ENCODE peak calls at places on chromosomes 2 and 18, in four cellular contexts. P is ovary, T is fibroblast of pulmonary artery, Z is colonic mucosa. N is an unnamed sample.

GRCh38 chr2:75959724-75960123 is 249.0 kb upstream of the GCFC2 start:
- DNase-seq in Z (no peak), T (no peak), P (no peak), N (no peak)

GRCh38 chr18:3530807-3531206 is 80.8 kb downstream of the TGIF1 start:
- DNase-seq in Z (no peak), T (no peak), P (no peak), N (no peak)

GRCh38 chr2:44655401-44655864 is 286.1 kb upstream of the SIX3 start:
- DNase-seq in Z (no peak), P (no peak), T (no peak), N (no peak)

GRCh38 chr2:135005753-135006152 is 41.5 kb downstream of the MAP3K19 start:
- DNase-seq in T (no peak), Z (no peak), P (no peak), N (no peak)

GRCh38 chr2:18401471-18401870 is 159.0 kb downstream of the RDH14 start:
- DNase-seq in Z (no peak), P (no peak), T (no peak), N (no peak)

GRCh38 chr18:25831226-25831828 is 259.1 kb downstream of the SS18 start:
- DNase-seq in P (no peak), T (no peak), Z (no peak), N (no peak)

GRCh38 chr2:80126596-80127189 is 177.9 kb downstream of the LRRTM1 start:
- DNase-seq in Z (no peak), T (peak; percentile 39), P (no peak), N (no peak)

GRCh38 chr18:47118986-47119385 is 31.3 kb downstream of the HDHD2 start:
- DNase-seq in T (peak; percentile 26), Z (no peak), P (no peak), N (no peak)

GRCh38 chr2:35114765-35115164 is 1240.8 kb upstream of the CRIM1 start:
- DNase-seq in P (no peak), Z (no peak), T (no peak), N (no peak)

GRCh38 chr2:63665806-63666205 is 77.0 kb downstream of the MDH1 start:
- DNase-seq in Z (no peak), P (no peak), T (peak; percentile 66), N (peak; percentile 42)

GRCh38 chr18:7535436-7536190 is 31.5 kb upstream of the PTPRM start:
- DNase-seq in Z (no peak), T (no peak), P (no peak), N (no peak)

GRCh38 chr2:96267159-96267971 is 1.3 kb downstream of the CIAO1 start:
- DNase-seq in Z (peak; percentile 34), P (peak; percentile 50), T (peak; percentile 50), N (peak; percentile 6)

GRCh38 chr2:46106690-46107089 is 190.5 kb upstream of the EPAS1 start:
- DNase-seq in T (no peak), P (no peak), Z (no peak), N (no peak)

GRCh38 chr2:74206180-74206688 is 7.8 kb downstream of the MTHFD2 start:
- DNase-seq in P (no peak), Z (no peak), T (peak; percentile 84), N (peak; percentile 24)

GRCh38 chr18:23380001-23380550 is 73.0 kb upstream of the RIOK3 start:
- DNase-seq in T (peak; percentile 69), P (no peak), Z (no peak), N (peak; percentile 58)

GRCh38 chr2:238341536-238341935 is 21.2 kb downstream of the TRAF3IP1 start:
- DNase-seq in P (no peak), Z (peak; percentile 7), T (no peak), N (no peak)

GRCh38 chr2:63056309-63057065 is 5.9 kb downstream of the OTX1 start:
- DNase-seq in P (no peak), T (no peak), Z (peak; percentile 46), N (no peak)

GRCh38 chr18:26621161-26622026 is 73.0 kb upstream of the KCTD1 start:
- DNase-seq in P (no peak), T (peak; percentile 47), Z (peak; percentile 63), N (no peak)

GRCh38 chr2:210681481-210681880 is 125.1 kb downstream of the CPS1 start:
- DNase-seq in T (no peak), Z (no peak), P (no peak), N (no peak)

GRCh38 chr2:38245114-38245641 is 131.9 kb downstream of the ATL2 start:
- DNase-seq in T (no peak), Z (no peak), P (no peak), N (peak; percentile 6)

GRCh38 chr18:23137788-23138216 is 2.5 kb downstream of the CABLES1 start:
- DNase-seq in P (no peak), T (no peak), Z (no peak), N (no peak)

GRCh38 chr2:86064006-86064405 is 41.7 kb downstream of the POLR1A start:
- DNase-seq in P (no peak), Z (no peak), T (no peak), N (no peak)

GRCh38 chr2:203431391-203432185 is 103.4 kb downstream of the ABI2 start:
- DNase-seq in P (no peak), Z (no peak), T (no peak), N (no peak)

GRCh38 chr18:46073474-46074331 is 1.6 kb upstream of the PSTPIP2 start:
- DNase-seq in Z (peak; percentile 70), T (peak; percentile 80), P (no peak), N (peak; percentile 51)

GRCh38 chr2:238601433-238602222 is 174.9 kb downstream of the ASB1 start:
- DNase-seq in P (no peak), T (peak; percentile 92), Z (no peak), N (peak; percentile 46)

GRCh38 chr18:46398625-46399024 is 258.4 kb downstream of the LOXHD1 start:
- DNase-seq in P (no peak), Z (no peak), T (no peak), N (no peak)

GRCh38 chr2:112876971-112877361 is 34.0 kb upstream of the IL37 start:
- DNase-seq in Z (no peak), T (peak; percentile 10), P (no peak), N (no peak)

GRCh38 chr2:53131416-53131815 is 636.2 kb upstream of the CHAC2 start:
- DNase-seq in T (peak; percentile 42), Z (no peak), P (no peak), N (peak; percentile 55)

GRCh38 chr2:47519147-47519537 is 116.2 kb downstream of the MSH2 start:
- DNase-seq in T (no peak), P (no peak), Z (no peak), N (no peak)

GRCh38 chr18:2856499-2856898 is 9.7 kb downstream of the EMILIN2 start:
- DNase-seq in T (peak; percentile 31), Z (no peak), P (no peak), N (no peak)

GRCh38 chr2:225091336-225091735 is 49.1 kb upstream of the DOCK10 start:
- DNase-seq in Z (no peak), P (no peak), T (peak; percentile 57), N (no peak)

GRCh38 chr2:45220227-45220626 is 211.0 kb upstream of the SIX2 start:
- DNase-seq in P (no peak), Z (no peak), T (no peak), N (no peak)

GRCh38 chr2:191150451-191151314 is at the start of gene STAT4:
- DNase-seq in P (peak; percentile 18), T (peak; percentile 75), Z (peak; percentile 69), N (peak; percentile 26)

GRCh38 chr2:231399046-231399852 is 3.7 kb downstream of the B3GNT7 start:
- DNase-seq in P (peak; percentile 68), T (no peak), Z (peak; percentile 23), N (no peak)

DNA sequence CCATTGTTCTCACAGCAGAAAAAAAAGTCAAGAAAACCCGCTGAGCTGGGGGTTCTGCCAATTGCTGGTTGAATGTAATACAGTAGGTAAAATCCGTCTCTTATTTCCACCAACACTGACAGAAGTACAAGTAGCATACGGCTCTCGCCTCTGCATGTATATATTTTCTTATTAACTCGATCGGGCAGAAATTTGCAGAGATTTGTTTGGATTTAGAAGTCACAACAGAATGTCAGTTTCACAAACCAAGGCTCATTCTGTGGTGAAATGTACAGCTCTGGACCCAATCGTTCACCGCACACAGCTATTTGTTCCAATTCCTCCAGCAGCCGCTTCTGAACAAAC is 286.8 kb downstream of the TCF4 start:
- DNase-seq in T (no peak), Z (no peak), P (no peak), N (no peak)
- H3K4me3 ChIP-seq in T (no peak overlapping the region), Z (no peak overlapping the region), P (no peak overlapping the region), N (no peak overlapping the region)

GRCh38 chr18:78984941-78985784 is 5.5 kb downstream of the SALL3 start:
- DNase-seq in P (no peak), T (peak; percentile 29), Z (no peak), N (no peak)

GRCh38 chr18:78981652-78981955 is 2.0 kb downstream of the SALL3 start:
- DNase-seq in P (no peak), Z (no peak), T (no peak), N (no peak)

GRCh38 chr18:78982186-78982585 is 2.6 kb downstream of the SALL3 start:
- DNase-seq in T (peak; percentile 32), Z (no peak), P (no peak), N (no peak)

GRCh38 chr18:78983530-78983929 is 3.9 kb downstream of the SALL3 start:
- DNase-seq in Z (no peak), T (no peak), P (no peak), N (no peak)

GRCh38 chr18:78986018-78986481 is 6.4 kb downstream of the SALL3 start:
- DNase-seq in P (no peak), T (peak; percentile 42), Z (no peak), N (peak; percentile 3)
- TF ChIP-seq CTCF in P (no peak), T (peak; percentile 44), Z (no peak), N (peak; percentile 47)

DNA sequence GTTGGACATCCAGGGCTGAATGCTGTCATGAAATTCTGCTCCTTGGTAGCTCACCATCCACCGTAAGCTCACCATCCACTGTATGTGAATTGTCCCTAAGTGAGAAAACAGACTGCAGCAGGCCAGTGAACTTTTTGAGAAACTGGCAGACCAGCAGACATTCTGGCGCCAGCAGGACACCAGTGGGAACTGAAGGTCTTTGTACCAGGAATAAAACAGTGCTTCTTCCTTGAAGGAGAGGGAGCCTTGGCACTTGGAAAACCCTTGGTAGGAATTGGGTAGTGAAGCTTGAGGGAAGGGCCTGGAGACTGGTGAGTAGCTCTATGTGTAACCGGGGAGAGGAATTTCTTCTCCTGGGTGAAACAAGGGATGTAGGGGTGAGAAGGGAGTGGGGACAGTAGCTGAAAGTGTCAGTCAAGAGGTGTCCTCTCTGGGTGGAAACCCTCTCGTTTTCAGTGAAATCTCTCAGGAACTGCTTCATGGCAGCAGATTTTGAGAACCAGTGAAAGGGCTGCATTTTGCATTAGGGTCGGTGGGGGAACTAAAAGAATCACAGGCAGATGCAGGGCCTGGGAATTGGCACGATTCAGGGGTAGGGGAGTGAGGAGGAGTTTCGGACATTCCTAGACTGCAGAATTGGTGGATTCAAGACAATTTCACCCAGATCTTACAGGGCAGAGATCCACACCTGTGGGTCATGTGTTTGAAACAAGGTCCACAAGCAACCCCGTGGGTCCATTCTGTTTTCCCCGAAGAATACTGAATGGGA is 131.4 kb upstream of the DLX2 start:
- DNase-seq in Z (peak; percentile 41), T (no peak), P (no peak), N (no peak)
- H3K4me3 ChIP-seq in Z (peak overlapping the region; percentile 32), T (peak overlapping the region; percentile 46), P (peak overlapping the region; percentile 24), N (peak overlapping the region; percentile 44)

GRCh38 chr18:78510636-78511035 is 469.0 kb upstream of the SALL3 start:
- DNase-seq in Z (no peak), P (no peak), T (no peak), N (no peak)

GRCh38 chr18:78501251-78501650 is 478.4 kb upstream of the SALL3 start:
- DNase-seq in Z (no peak), T (no peak), P (no peak), N (no peak)

GRCh38 chr18:78503129-78503528 is 476.5 kb upstream of the SALL3 start:
- DNase-seq in P (no peak), T (no peak), Z (no peak), N (no peak)

GRCh38 chr18:78507217-78507616 is 472.4 kb upstream of the SALL3 start:
- DNase-seq in T (no peak), Z (no peak), P (no peak), N (no peak)

GRCh38 chr18:78506031-78506461 is 473.6 kb upstream of the SALL3 start:
- DNase-seq in P (no peak), Z (no peak), T (no peak), N (no peak)
- TF ChIP-seq CTCF in P (no peak), Z (no peak), T (no peak), N (no peak)

N was measured in astrocyte of the cerebellum.